ENCODE peak calls at places on chromosomes 4 and X, in eight cellular contexts. D is upper lobe of right lung, P is tibial artery, S is lower lobe of right lung, Y is sigmoid colon, I is tibial nerve, R is PC-9, O is A549. C is an unnamed sample.

GRCh38 chr4:18111100-18111499 is 89.5 kb upstream of the LCORL start:
- DNase-seq in D (no peak), P (no peak), S (no peak), Y (no peak), I (no peak), R (no peak), O (no peak), C (no peak)

GRCh38 chr4:182809417-182810102 is 107.6 kb downstream of the DCTD start:
- DNase-seq in D (no peak), P (no peak), S (no peak), Y (no peak), I (no peak), R (no peak), O (no peak), C (no peak)

GRCh38 chrX:54786972-54787371 is 11.1 kb downstream of the ITIH6 start:
- DNase-seq in D (no peak), P (no peak), S (no peak), Y (no peak), I (no peak), R (no peak), O (peak; percentile 25), C (peak; percentile 39)

GRCh38 chr4:10077492-10078335 is 38.9 kb downstream of the WDR1 start:
- DNase-seq in D (peak; percentile 67), P (peak; percentile 54), S (peak; percentile 71), Y (peak; percentile 66), I (no peak), R (no peak), O (no peak), C (peak; percentile 36)

GRCh38 chr4:5706486-5707290 is 1.7 kb downstream of the EVC2 start:
- DNase-seq in D (no peak), P (no peak), S (no peak), Y (no peak), I (no peak), R (no peak), O (peak; percentile 6), C (no peak)

GRCh38 chrX:316351-317325 is 2.0 kb downstream of the GTPBP6 start:
- DNase-seq in D (peak; percentile 65), P (peak; percentile 22), S (peak; percentile 58), Y (peak; percentile 72), I (no peak), R (no peak), O (no peak), C (no peak)

GRCh38 chr4:4406455-4407298 is 19.8 kb downstream of the NSG1 start:
- DNase-seq in D (no peak), P (no peak), S (no peak), Y (no peak), I (no peak), R (no peak), O (no peak), C (no peak)

GRCh38 chrX:49704692-49705404 is 9.1 kb upstream of the PAGE1 start:
- DNase-seq in D (no peak), P (no peak), S (no peak), Y (no peak), I (no peak), R (no peak), O (no peak), C (no peak)

GRCh38 chr4:149676076-149676475 is 139.6 kb downstream of the IQCM start:
- DNase-seq in D (no peak), P (no peak), S (no peak), Y (no peak), I (no peak), R (no peak), O (no peak), C (no peak)

GRCh38 chr4:10737335-10737734 is 52.8 kb upstream of the CLNK start:
- DNase-seq in D (no peak), P (no peak), S (no peak), Y (no peak), I (no peak), R (no peak), O (no peak), C (no peak)

GRCh38 chrX:386239-386767 is 404 bp downstream of the PPP2R3B start:
- DNase-seq in D (no peak), P (no peak), S (no peak), Y (no peak), I (no peak), R (no peak), O (no peak), C (no peak)

GRCh38 chr4:153611679-153612078 is 72.4 kb upstream of the TLR2 start:
- DNase-seq in D (no peak), P (no peak), S (no peak), Y (no peak), I (no peak), R (no peak), O (no peak), C (no peak)

GRCh38 chr4:155738548-155738947 is 20.3 kb upstream of the GUCY1B1 start:
- DNase-seq in D (no peak), P (no peak), S (no peak), Y (no peak), I (no peak), R (no peak), O (no peak), C (no peak)

GRCh38 chrX:9885150-9885549 is 82.0 kb upstream of the CLDN34 start:
- DNase-seq in D (peak; percentile 80), P (peak; percentile 29), S (peak; percentile 77), Y (no peak), I (no peak), R (no peak), O (peak; percentile 64), C (peak; percentile 70)

GRCh38 chr4:601612-602558 is 23.5 kb upstream of the PDE6B start:
- DNase-seq in D (no peak), P (no peak), S (no peak), Y (no peak), I (no peak), R (no peak), O (no peak), C (no peak)

DNA sequence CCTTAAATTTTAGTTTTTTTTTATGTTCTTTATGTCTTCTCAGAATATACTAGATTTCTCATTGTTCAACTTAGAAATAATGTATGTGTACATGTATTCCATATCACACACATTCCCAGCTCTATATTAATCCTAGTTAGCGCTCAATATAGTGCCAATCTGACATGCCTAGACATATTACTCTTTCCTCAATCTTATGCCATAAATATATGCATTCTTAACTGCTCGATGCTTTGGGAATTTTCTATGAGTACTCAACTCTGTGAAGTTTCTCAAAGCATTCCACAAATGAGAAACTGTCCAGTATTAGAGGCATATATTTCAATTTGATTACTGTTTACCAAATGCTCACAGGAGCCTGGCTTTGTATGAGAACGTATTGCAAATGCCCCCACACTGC is 231.2 kb upstream of the VEGFC start:
- DNase-seq in D (no peak), P (no peak), S (no peak), Y (no peak), I (no peak), R (no peak), O (no peak), C (no peak)
- H3K27ac ChIP-seq in D (no peak overlapping the region), P (no peak overlapping the region), S (no peak overlapping the region), Y (no peak overlapping the region), I (no peak overlapping the region), R (no peak overlapping the region), O (no peak overlapping the region), C (no peak overlapping the region)

GRCh38 chr4:128428397-128428796 is 140.8 kb upstream of the PGRMC2 start:
- DNase-seq in D (no peak), P (no peak), S (no peak), Y (no peak), I (no peak), R (no peak), O (no peak), C (no peak)

GRCh38 chr4:128424524-128425195 is 137.0 kb upstream of the PGRMC2 start:
- DNase-seq in D (no peak), P (no peak), S (no peak), Y (no peak), I (no peak), R (no peak), O (no peak), C (no peak)

GRCh38 chr4:128427832-128428366 is 140.3 kb upstream of the PGRMC2 start:
- DNase-seq in D (peak; percentile 70), P (no peak), S (peak; percentile 61), Y (no peak), I (no peak), R (peak; percentile 89), O (peak; percentile 94), C (peak; percentile 49)
- TF ChIP-seq CTCF in D (peak; percentile 48), P (peak; percentile 30), S (peak; percentile 44), Y (no peak), I (peak; percentile 15), R (peak; percentile 72), O (peak; percentile 73), C (no peak)

GRCh38 chr4:85777908-85778808 is 303.2 kb downstream of the ARHGAP24 start:
- DNase-seq in D (no peak), P (no peak), S (no peak), Y (no peak), I (no peak), R (no peak), O (no peak), C (no peak)
- H3K4me3 ChIP-seq in D (peak overlapping the region; percentile 17), P (peak overlapping the region; percentile 53), S (peak overlapping the region; percentile 27), Y (peak overlapping the region; percentile 51), I (peak overlapping the region; percentile 8), R (no peak overlapping the region), O (peak overlapping the region; percentile 22), C (no peak overlapping the region)

GRCh38 chrX:154749856-154750255 is 1.0 kb downstream of the GAB3 start:
- DNase-seq in D (no peak), P (no peak), S (no peak), Y (no peak), I (no peak), R (no peak), O (no peak), C (no peak)
- H3K27ac ChIP-seq in D (peak overlapping the region; percentile 87), P (peak overlapping the region; percentile 89), S (peak overlapping the region; percentile 86), Y (peak overlapping the region; percentile 76), I (no peak overlapping the region), R (no peak overlapping the region), O (no peak overlapping the region), C (peak overlapping the region; percentile 71)

C was measured in stomach.